ENCODE peak calls at places on chromosomes 11 and 22, in four cellular contexts. O, P, R and I are unnamed samples.

GRCh38 chr11:76444065-76444383 is 794 bp upstream of the EMSY start:
- DNase-seq in O (no peak), P (no peak), R (no peak), I (no peak)

GRCh38 chr11:33778682-33779081 is 4.4 kb upstream of the FBXO3 start:
- DNase-seq in O (no peak), P (peak), R (no peak), I (no peak)

GRCh38 chr11:114399903-114400221 is 449 bp downstream of the C11orf71 start:
- DNase-seq in O (no peak), P (no peak), R (no peak), I (peak)

GRCh38 chr22:30212363-30212995 is 34.1 kb downstream of the LIF start:
- DNase-seq in O (peak), P (peak), R (peak), I (peak)

GRCh38 chr22:37230673-37231405 is 13.2 kb downstream of the RAC2 start:
- DNase-seq in O (no peak), P (no peak), R (no peak), I (peak)

GRCh38 chr22:29205598-29206371 is at the start of gene EMID1:
- DNase-seq in O (peak), P (no peak), R (peak), I (no peak)

GRCh38 chr11:108847288-108847687 is 182.4 kb downstream of the DDX10 start:
- DNase-seq in O (no peak), P (no peak), R (no peak), I (no peak)

GRCh38 chr11:100674212-100674611 is 12.9 kb upstream of the ARHGAP42 start:
- DNase-seq in O (no peak), P (peak), R (no peak), I (no peak)

GRCh38 chr22:20741634-20742581 is 32.0 kb upstream of the SERPIND1 start:
- DNase-seq in O (no peak), P (no peak), R (peak), I (peak)

GRCh38 chr11:97254790-97255189 is 865.0 kb downstream of the JRKL start:
- DNase-seq in O (no peak), P (no peak), R (no peak), I (no peak)

GRCh38 chr22:37240240-37240940 is 3.7 kb downstream of the RAC2 start:
- DNase-seq in O (no peak), P (no peak), R (no peak), I (no peak)

GRCh38 chr11:100445231-100445735 is 241.8 kb upstream of the ARHGAP42 start:
- DNase-seq in O (no peak), P (no peak), R (no peak), I (no peak)

GRCh38 chr22:21445437-21446127 is 21.6 kb upstream of the TMEM191C start:
- DNase-seq in O (peak), P (no peak), R (no peak), I (no peak)

GRCh38 chr11:362642-363442 is 6.5 kb upstream of the B4GALNT4 start:
- DNase-seq in O (no peak), P (no peak), R (no peak), I (no peak)

GRCh38 chr11:111185259-111185658 is 60.3 kb upstream of the POU2AF2 start:
- DNase-seq in O (no peak), P (no peak), R (no peak), I (no peak)

GRCh38 chr22:30301995-30302809 is 12.9 kb upstream of the CASTOR1 start:
- DNase-seq in O (no peak), P (no peak), R (no peak), I (peak)

GRCh38 chr22:46084943-46085830 is 65.1 kb upstream of the PPARA start:
- DNase-seq in O (peak), P (no peak), R (peak), I (peak)

GRCh38 chr11:110474578-110474977 is 44.8 kb downstream of the FDX1 start:
- DNase-seq in O (no peak), P (no peak), R (no peak), I (no peak)

GRCh38 chr22:36773935-36774334 is 2.0 kb downstream of the IFT27 start:
- DNase-seq in O (no peak), P (no peak), R (peak), I (no peak)

GRCh38 chr11:64285885-64286800 is 495 bp downstream of the GPR137 start:
- DNase-seq in O (no peak), P (no peak), R (peak), I (no peak)

GRCh38 chr22:44201556-44202129 is 20.9 kb downstream of the PARVG start:
- DNase-seq in O (peak), P (no peak), R (no peak), I (no peak)

GRCh38 chr22:37806409-37807338 is 1.1 kb upstream of the GCAT start:
- DNase-seq in O (no peak), P (no peak), R (peak), I (no peak)

GRCh38 chr22:50739894-50740293 is 1.9 kb downstream of the ACR start:
- DNase-seq in O (no peak), P (no peak), R (no peak), I (peak)

GRCh38 chr11:5247479-5248192 is 2.0 kb downstream of the HBG1 start:
- DNase-seq in O (no peak), P (no peak), R (no peak), I (no peak)

GRCh38 chr22:24969588-24970301 is 17.2 kb downstream of the KIAA1671 start:
- DNase-seq in O (peak), P (no peak), R (no peak), I (no peak)

GRCh38 chr11:11076276-11076675 is 218.4 kb upstream of the ZBED5 start:
- DNase-seq in O (no peak), P (no peak), R (no peak), I (no peak)

GRCh38 chr11:56990702-56991101 is 2.0 kb downstream of the OR5AK2 start:
- DNase-seq in O (no peak), P (no peak), R (no peak), I (no peak)

GRCh38 chr11:92286718-92287117 is 62.1 kb downstream of the FAT3 start:
- DNase-seq in O (no peak), P (no peak), R (no peak), I (no peak)

GRCh38 chr11:45150943-45151342 is 4.5 kb downstream of the PRDM11 start:
- DNase-seq in O (no peak), P (no peak), R (no peak), I (no peak)

GRCh38 chr11:93685196-93685595 is 23.7 kb downstream of the CEP295 start:
- DNase-seq in O (no peak), P (no peak), R (no peak), I (no peak)

GRCh38 chr11:80860632-80861031 is 1419.8 kb upstream of the TENM4 start:
- DNase-seq in O (no peak), P (no peak), R (no peak), I (no peak)

GRCh38 chr11:76660533-76661305 is 9.8 kb downstream of the LRRC32 start:
- DNase-seq in O (no peak), P (no peak), R (no peak), I (peak)

GRCh38 chr22:47030881-47031627 is 268.6 kb downstream of the TBC1D22A start:
- DNase-seq in O (no peak), P (no peak), R (no peak), I (no peak)

GRCh38 chr22:46596032-46596441 is 24.1 kb upstream of the GRAMD4 start:
- DNase-seq in O (peak), P (no peak), R (no peak), I (no peak)

GRCh38 chr22:39662677-39663034 is 92.1 kb downstream of the CACNA1I start:
- DNase-seq in O (no peak), P (no peak), R (no peak), I (no peak)

GRCh38 chr22:31223786-31224191 is 11.7 kb downstream of the LIMK2 start:
- DNase-seq in O (no peak), P (no peak), R (no peak), I (no peak)

GRCh38 chr11:102794382-102794781 is 3.6 kb downstream of the MMP1 start:
- DNase-seq in O (no peak), P (no peak), R (peak), I (no peak)

GRCh38 chr11:101880208-101880607 is 34.6 kb upstream of the CEP126 start:
- DNase-seq in O (no peak), P (no peak), R (peak), I (no peak)

GRCh38 chr22:41526802-41527799 is 17.2 kb downstream of the POLR3H start:
- DNase-seq in O (peak), P (no peak), R (peak), I (peak)